ENCODE peak calls at places on chromosome 4, in five cellular contexts. Q is GM04504; L is activated CD8-positive, alpha-beta memory T cell treated with anti-CD3 and anti-CD28 coated beads for 1 hour; X is T-helper 1 cell; W is CMK. V is an unnamed sample.

GRCh38 chr4:15117270-15117946 is 115.1 kb downstream of the CPEB2 start:
- DNase-seq in X (no peak), Q (no peak), L (no peak), W (no peak), V (no peak)

GRCh38 chr4:169337510-169337909 is 66.8 kb upstream of the SH3RF1 start:
- DNase-seq in X (no peak), Q (peak), L (no peak), W (no peak), V (no peak)

GRCh38 chr4:139367421-139368090 is 65.3 kb upstream of the NDUFC1 start:
- DNase-seq in W (no peak), X (no peak), Q (peak), L (no peak), V (no peak)

GRCh38 chr4:173231916-173232315 is 63.3 kb downstream of the GALNT7 start:
- DNase-seq in L (no peak), W (no peak), Q (no peak), X (no peak), V (no peak)

GRCh38 chr4:40601641-40602040 is 28.0 kb downstream of the RBM47 start:
- DNase-seq in L (no peak), Q (no peak), W (no peak), X (no peak), V (no peak)

GRCh38 chr4:139530833-139531427 is 25.1 kb downstream of the SETD7 start:
- DNase-seq in Q (no peak), L (peak), W (no peak), X (peak), V (peak)

GRCh38 chr4:105666693-105667092 is 41.8 kb downstream of the INTS12 start:
- DNase-seq in X (no peak), L (no peak), W (no peak), Q (peak), V (no peak)

GRCh38 chr4:139301143-139301820 is at the start of gene NAA15:
- DNase-seq in W (peak), X (peak), L (peak), Q (peak), V (peak)

GRCh38 chr4:41133619-41134018 is 80.7 kb downstream of the APBB2 start:
- DNase-seq in L (no peak), Q (no peak), W (no peak), X (no peak), V (no peak)

GRCh38 chr4:25973346-25973745 is 59.3 kb downstream of the SMIM20 start:
- DNase-seq in W (no peak), L (no peak), X (no peak), Q (no peak), V (no peak)

GRCh38 chr4:77451530-77451929 is 154.1 kb upstream of the CXCL13 start:
- DNase-seq in Q (no peak), L (no peak), X (no peak), W (no peak), V (no peak)

GRCh38 chr4:94582517-94582916 is 130.8 kb downstream of the PDLIM5 start:
- DNase-seq in Q (no peak), W (no peak), L (no peak), X (no peak), V (no peak)

GRCh38 chr4:185681604-185682003 is 130.4 kb downstream of the SORBS2 start:
- DNase-seq in W (no peak), X (no peak), L (no peak), Q (no peak), V (no peak)

GRCh38 chr4:189143255-189143654 is 797.4 kb upstream of the FRG1 start:
- DNase-seq in Q (peak), L (no peak), W (no peak), X (no peak), V (no peak)

GRCh38 chr4:99658666-99659065 is 1.0 kb upstream of the C4orf54 start:
- DNase-seq in W (no peak), L (no peak), Q (no peak), X (no peak), V (no peak)

GRCh38 chr4:125741825-125742452 is 427.2 kb downstream of the FAT4 start:
- DNase-seq in L (no peak), Q (no peak), X (no peak), W (no peak), V (no peak)

GRCh38 chr4:152106113-152106763 is 345.4 kb upstream of the GATB start:
- DNase-seq in Q (peak), W (no peak), X (no peak), L (no peak), V (no peak)

GRCh38 chr4:104901438-104901837 is 245.2 kb upstream of the TET2 start:
- DNase-seq in L (no peak), X (no peak), Q (no peak), W (no peak), V (no peak)

GRCh38 chr4:112426416-112426815 is 89.6 kb downstream of the NEUROG2 start:
- DNase-seq in Q (no peak), L (no peak), X (no peak), W (no peak), V (no peak)

GRCh38 chr4:109041463-109041862 is 261.0 kb downstream of the COL25A1 start:
- DNase-seq in W (no peak), X (no peak), Q (no peak), L (no peak), V (no peak)

GRCh38 chr4:176896211-176896610 is 103.5 kb upstream of the VEGFC start:
- DNase-seq in X (no peak), Q (no peak), L (no peak), W (no peak), V (no peak)

GRCh38 chr4:76704133-76704881 is 193.6 kb downstream of the SOWAHB start:
- DNase-seq in X (no peak), Q (no peak), L (no peak), W (no peak), V (no peak)

V was measured in activated T-cell treated with anti-CD3 and anti-CD28 coated beads for 1 hour.